ENCODE peak calls at places on chromosome 15, in ten cellular contexts. Q is PC-9; D is tibial artery; P is CD4-positive, alpha-beta T cell; J is heart left ventricle; A is neuronal stem cell; Y is sigmoid colon; S is AG04450; R is adipocyte; W is stomach. U is an unnamed sample.

GRCh38 chr15:89749059-89749458 is 2.0 kb downstream of the MESP1 start:
- DNase-seq in Y (peak; percentile 78), R (no peak), D (no peak), A (no peak), S (no peak), J (no peak), Q (no peak), W (no peak), P (no peak), U (no peak)

GRCh38 chr15:46442901-46443590 is 808.2 kb downstream of the SQOR start:
- DNase-seq in R (no peak), Y (no peak), Q (no peak), D (no peak), P (no peak), J (no peak), A (no peak), W (no peak), S (no peak), U (no peak)

GRCh38 chr15:66565731-66566130 is at the start of gene LCTL:
- DNase-seq in P (no peak), Y (no peak), W (no peak), R (peak; percentile 22), A (peak; percentile 63), D (no peak), J (no peak), Q (no peak), S (peak; percentile 30), U (no peak)

GRCh38 chr15:39593071-39594055 is 12.5 kb downstream of the THBS1 start:
- DNase-seq in Y (no peak), P (no peak), J (no peak), S (no peak), R (peak; percentile 14), D (no peak), Q (no peak), A (no peak), W (no peak), U (no peak)

GRCh38 chr15:61639491-61639890 is 410.4 kb upstream of the RORA start:
- DNase-seq in A (no peak), P (no peak), Q (no peak), R (no peak), D (no peak), Y (no peak), W (no peak), J (no peak), S (no peak), U (no peak)

GRCh38 chr15:52649686-52650085 is 29.5 kb downstream of the ATOSA start:
- DNase-seq in R (no peak), P (no peak), S (no peak), A (no peak), J (no peak), Q (no peak), W (no peak), D (no peak), Y (no peak), U (no peak)

GRCh38 chr15:58440181-58440910 is 8.6 kb downstream of the LIPC start:
- DNase-seq in D (peak; percentile 30), A (no peak), Y (no peak), J (peak; percentile 47), P (no peak), S (no peak), Q (peak; percentile 94), R (peak; percentile 72), W (peak; percentile 76), U (no peak)

GRCh38 chr15:38300395-38300794 is 47.8 kb downstream of the SPRED1 start:
- DNase-seq in Y (no peak), R (peak; percentile 39), Q (no peak), P (no peak), D (no peak), S (no peak), A (no peak), W (no peak), J (no peak), U (no peak)

GRCh38 chr15:68819451-68820204 is 1.1 kb downstream of the ANP32A start:
- DNase-seq in Y (peak; percentile 76), S (no peak), W (peak; percentile 37), P (peak; percentile 25), A (peak; percentile 45), J (peak; percentile 51), D (peak; percentile 53), Q (no peak), R (peak; percentile 76), U (peak; percentile 38)

GRCh38 chr15:50800715-50801114 is 35.2 kb upstream of the SPPL2A start:
- DNase-seq in J (no peak), D (no peak), Q (no peak), S (no peak), A (no peak), R (no peak), W (no peak), Y (no peak), P (no peak), U (no peak)

GRCh38 chr15:27066446-27066845 is 95.5 kb downstream of the GABRG3 start:
- DNase-seq in W (no peak), Y (no peak), J (no peak), D (no peak), S (no peak), P (no peak), R (no peak), A (no peak), Q (no peak), U (no peak)

GRCh38 chr15:27074179-27074578 is 103.2 kb downstream of the GABRG3 start:
- DNase-seq in S (no peak), P (no peak), W (no peak), D (no peak), R (no peak), A (no peak), Q (no peak), J (no peak), Y (no peak), U (no peak)

GRCh38 chr15:27067175-27067574 is 96.2 kb downstream of the GABRG3 start:
- DNase-seq in A (no peak), P (no peak), W (no peak), Y (no peak), Q (no peak), J (no peak), S (no peak), D (no peak), R (no peak), U (no peak)

DNA sequence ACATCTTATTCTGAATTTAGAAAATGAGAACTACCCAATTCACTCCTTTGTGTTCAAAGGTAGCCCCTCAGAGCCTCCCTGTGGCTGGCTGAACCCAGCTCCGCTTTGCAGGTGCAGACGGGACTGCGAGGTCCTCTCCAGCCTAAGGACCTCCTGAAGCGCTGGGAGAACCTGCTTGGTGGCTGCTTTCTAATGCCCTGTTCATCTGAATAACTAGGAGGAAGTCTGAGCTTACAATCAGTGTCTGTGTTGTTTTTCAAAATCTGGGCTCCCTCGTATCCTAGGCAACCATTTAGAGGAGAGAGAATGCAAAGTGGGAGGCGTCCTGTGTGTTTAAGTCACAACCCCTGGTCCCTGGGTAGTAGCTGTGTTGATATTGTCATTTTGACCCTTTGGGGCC is 99.8 kb downstream of the GABRG3 start:
- DNase-seq in Q (no peak), D (no peak), A (no peak), Y (no peak), R (no peak), P (no peak), J (no peak), S (no peak), W (no peak), U (no peak)
- H3K9me3 ChIP-seq in Q (no peaks in the 10 kb centered on the region), D (peaks cover 4% of the 10 kb centered on the region), A (no peaks in the 10 kb centered on the region), Y (peaks cover 11% of the 10 kb centered on the region), R (peaks cover 11% of the 10 kb centered on the region), P (peaks cover 16% of the 10 kb centered on the region), J (peaks cover 5% of the 10 kb centered on the region), S (peaks cover 39% of the 10 kb centered on the region), W (peaks cover 47% of the 10 kb centered on the region), U (no peaks in the 10 kb centered on the region)

GRCh38 chr15:100385300-100385699 is 43.5 kb upstream of the ADAMTS17 start:
- DNase-seq in Y (no peak), W (no peak), D (no peak), Q (no peak), J (no peak), S (no peak), P (no peak), R (no peak), A (no peak), U (no peak)

GRCh38 chr15:100384108-100384410 is 42.3 kb upstream of the ADAMTS17 start:
- DNase-seq in P (no peak), Q (no peak), J (no peak), R (no peak), Y (no peak), A (no peak), W (no peak), S (no peak), D (no peak), U (no peak)

GRCh38 chr15:100383302-100384107 is 41.7 kb upstream of the ADAMTS17 start:
- DNase-seq in D (no peak), S (no peak), Q (peak; percentile 39), W (no peak), A (no peak), R (peak; percentile 10), P (no peak), Y (no peak), J (no peak), U (peak; percentile 18)
- H3K9me3 ChIP-seq in D (peaks cover 6% of the 10 kb centered on the region), S (peaks cover 49% of the 10 kb centered on the region), Q (peaks cover 11% of the 10 kb centered on the region), W (peaks cover 47% of the 10 kb centered on the region), A (no peaks in the 10 kb centered on the region), R (peaks cover 46% of the 10 kb centered on the region), P (peaks cover 7% of the 10 kb centered on the region), Y (peaks cover 16% of the 10 kb centered on the region), J (peaks cover 9% of the 10 kb centered on the region), U (peaks cover 4% of the 10 kb centered on the region)

GRCh38 chr15:56228352-56228751 is 15.3 kb downstream of the RFX7 start:
- DNase-seq in D (no peak), J (no peak), Y (no peak), W (no peak), R (no peak), S (no peak), Q (no peak), P (no peak), A (no peak), U (no peak)
- H3K9me3 ChIP-seq in D (no peaks in the 10 kb centered on the region), J (peaks cover 24% of the 10 kb centered on the region), Y (peaks cover 2% of the 10 kb centered on the region), W (peaks cover 45% of the 10 kb centered on the region), R (peaks cover 13% of the 10 kb centered on the region), S (peaks cover 14% of the 10 kb centered on the region), Q (no peaks in the 10 kb centered on the region), P (peaks cover 55% of the 10 kb centered on the region), A (peaks cover 88% of the 10 kb centered on the region), U (no peaks in the 10 kb centered on the region)

GRCh38 chr15:25091421-25092158 is 136.8 kb downstream of the SNRPN start:
- DNase-seq in P (no peak), J (no peak), W (no peak), Q (no peak), Y (no peak), A (no peak), S (no peak), D (no peak), R (no peak), U (no peak)

GRCh38 chr15:25093455-25094029 is 138.8 kb downstream of the SNRPN start:
- DNase-seq in Q (no peak), W (no peak), P (no peak), A (no peak), R (no peak), S (no peak), J (no peak), D (no peak), Y (no peak), U (no peak)

GRCh38 chr15:25094066-25094465 is 139.3 kb downstream of the SNRPN start:
- DNase-seq in R (no peak), J (no peak), D (no peak), W (no peak), S (no peak), Y (no peak), Q (no peak), A (no peak), P (no peak), U (no peak)

GRCh38 chr15:25094519-25094918 is 139.7 kb downstream of the SNRPN start:
- DNase-seq in S (no peak), Y (no peak), Q (no peak), J (no peak), D (no peak), A (no peak), P (no peak), R (no peak), W (no peak), U (no peak)

GRCh38 chr15:25092661-25093060 is 137.9 kb downstream of the SNRPN start:
- DNase-seq in Y (no peak), J (no peak), P (no peak), A (no peak), W (no peak), R (no peak), D (no peak), Q (no peak), S (no peak), U (no peak)
- H3K9me3 ChIP-seq in Y (peaks cover 61% of the 10 kb centered on the region), J (peaks cover 9% of the 10 kb centered on the region), P (peaks cover 94% of the 10 kb centered on the region), A (peaks cover 64% of the 10 kb centered on the region), W (peaks cover 100% of the 10 kb centered on the region), R (peaks cover 92% of the 10 kb centered on the region), D (peaks cover 5% of the 10 kb centered on the region), Q (no peaks in the 10 kb centered on the region), S (peaks cover 45% of the 10 kb centered on the region), U (peaks cover 49% of the 10 kb centered on the region)

U was measured in uterus.